ENCODE peak calls at places on chromosome 15, in nine cellular contexts. W is GM23338, R is K562, J is HepG2, I is HL-60, E is GM12878, S is A549, G is SK-N-SH, K is Panc1. Y is an unnamed sample.

GRCh38 chr15:29570121-29570930 is 251.9 kb downstream of the TJP1 start:
- DNase-seq in W (peak), R (no peak), J (no peak), I (no peak), E (no peak), S (peak), G (peak), K (no peak), Y (no peak)

GRCh38 chr15:44788748-44789147 is 52.4 kb downstream of the TRIM69 start:
- DNase-seq in W (no peak), R (no peak), J (no peak), I (no peak), E (no peak), S (no peak), G (no peak), K (no peak), Y (no peak)

GRCh38 chr15:85354432-85354831 is 26.0 kb upstream of the AKAP13 start:
- DNase-seq in W (no peak), R (no peak), J (no peak), I (no peak), E (no peak), S (no peak), G (no peak), K (no peak), Y (no peak)

GRCh38 chr15:65212097-65212496 is 824 bp upstream of the CILP start:
- DNase-seq in W (peak), R (peak), J (peak), I (peak), E (no peak), S (peak), G (peak), K (no peak), Y (no peak)

GRCh38 chr15:95557226-95558046 is 773.1 kb upstream of the NR2F2 start:
- DNase-seq in W (no peak), R (peak), J (peak), I (no peak), E (peak), S (peak), G (no peak), K (peak), Y (peak)

GRCh38 chr15:23402140-23402539 is 44.9 kb downstream of the GOLGA6L2 start:
- DNase-seq in W (no peak), R (no peak), J (no peak), I (no peak), E (no peak), S (no peak), G (no peak), K (no peak), Y (no peak)

GRCh38 chr15:80093854-80094418 is 34.5 kb downstream of the ZFAND6 start:
- DNase-seq in W (peak), R (peak), J (no peak), I (no peak), E (no peak), S (peak), G (peak), K (no peak), Y (no peak)

GRCh38 chr15:48723964-48724363 is 78.5 kb upstream of the FBN1 start:
- DNase-seq in W (no peak), R (no peak), J (no peak), I (no peak), E (no peak), S (no peak), G (no peak), K (no peak), Y (no peak)

GRCh38 chr15:94324117-94324826 is 92.9 kb downstream of the MCTP2 start:
- DNase-seq in W (peak), R (peak), J (peak), I (peak), E (peak), S (peak), G (peak), K (peak), Y (peak)

GRCh38 chr15:85379403-85380131 is 836 bp upstream of the AKAP13 start:
- DNase-seq in W (peak), R (no peak), J (no peak), I (peak), E (no peak), S (peak), G (peak), K (no peak), Y (no peak)

GRCh38 chr15:42056934-42057743 is 36.3 kb upstream of the PLA2G4E start:
- DNase-seq in W (peak), R (peak), J (peak), I (peak), E (no peak), S (peak), G (peak), K (peak), Y (peak)

GRCh38 chr15:47614341-47614740 is 103.0 kb upstream of the SEMA6D start:
- DNase-seq in W (no peak), R (no peak), J (no peak), I (no peak), E (no peak), S (no peak), G (no peak), K (no peak), Y (no peak)

GRCh38 chr15:83547168-83547567 is 100.0 kb downstream of the SH3GL3 start:
- DNase-seq in W (peak), R (no peak), J (no peak), I (no peak), E (no peak), S (no peak), G (no peak), K (no peak), Y (no peak)

GRCh38 chr15:98807262-98807661 is 158.9 kb downstream of the IGF1R start:
- DNase-seq in W (no peak), R (no peak), J (no peak), I (no peak), E (no peak), S (no peak), G (no peak), K (no peak), Y (no peak)

GRCh38 chr15:98071786-98072185 is 111.3 kb downstream of the ARRDC4 start:
- DNase-seq in W (no peak), R (no peak), J (no peak), I (no peak), E (no peak), S (no peak), G (no peak), K (no peak), Y (no peak)

GRCh38 chr15:80750591-80750990 is 28.6 kb upstream of the CEMIP start:
- DNase-seq in W (no peak), R (no peak), J (no peak), I (no peak), E (no peak), S (no peak), G (no peak), K (no peak), Y (no peak)

GRCh38 chr15:73573572-73573971 is 59.6 kb downstream of the NPTN start:
- DNase-seq in W (no peak), R (no peak), J (no peak), I (no peak), E (no peak), S (no peak), G (no peak), K (no peak), Y (no peak)

GRCh38 chr15:42581272-42581730 is 5.9 kb downstream of the STARD9 start:
- DNase-seq in W (peak), R (peak), J (peak), I (peak), E (no peak), S (peak), G (peak), K (no peak), Y (no peak)

GRCh38 chr15:60626051-60626450 is 147.1 kb upstream of the ICE2 start:
- DNase-seq in W (no peak), R (no peak), J (no peak), I (no peak), E (no peak), S (no peak), G (no peak), K (no peak), Y (no peak)

GRCh38 chr15:55587321-55588069 is 650 bp downstream of the PYGO1 start:
- DNase-seq in W (peak), R (peak), J (peak), I (peak), E (no peak), S (peak), G (peak), K (no peak), Y (no peak)

GRCh38 chr15:52193321-52193720 is 2.1 kb upstream of the GNB5 start:
- DNase-seq in W (no peak), R (no peak), J (no peak), I (no peak), E (no peak), S (no peak), G (no peak), K (no peak), Y (no peak)

GRCh38 chr15:52563499-52564060 is 5.2 kb downstream of the ARPP19 start:
- DNase-seq in W (no peak), R (no peak), J (no peak), I (no peak), E (no peak), S (no peak), G (no peak), K (no peak), Y (no peak)

GRCh38 chr15:51108933-51109550 is 14.3 kb upstream of the TNFAIP8L3 start:
- DNase-seq in W (no peak), R (no peak), J (no peak), I (no peak), E (no peak), S (no peak), G (no peak), K (no peak), Y (no peak)

GRCh38 chr15:76192715-76193114 is 118.6 kb downstream of the ETFA start:
- DNase-seq in W (no peak), R (no peak), J (no peak), I (no peak), E (no peak), S (no peak), G (no peak), K (no peak), Y (no peak)

GRCh38 chr15:56943398-56943797 is 25.0 kb downstream of the TCF12 start:
- DNase-seq in W (no peak), R (no peak), J (no peak), I (no peak), E (no peak), S (no peak), G (no peak), K (no peak), Y (no peak)

GRCh38 chr15:89772933-89773583 is 3.1 kb upstream of the MESP2 start:
- DNase-seq in W (peak), R (peak), J (peak), I (no peak), E (no peak), S (peak), G (peak), K (no peak), Y (peak)

GRCh38 chr15:70518201-70519003 is 245.0 kb downstream of the UACA start:
- DNase-seq in W (no peak), R (no peak), J (no peak), I (no peak), E (no peak), S (no peak), G (no peak), K (no peak), Y (no peak)

GRCh38 chr15:55234800-55235104 is 38.0 kb upstream of the RSL24D1 start:
- DNase-seq in W (no peak), R (no peak), J (no peak), I (no peak), E (no peak), S (no peak), G (no peak), K (no peak), Y (no peak)

GRCh38 chr15:99702895-99703602 is 30.2 kb downstream of the LYSMD4 start:
- DNase-seq in W (no peak), R (no peak), J (no peak), I (peak), E (no peak), S (no peak), G (no peak), K (no peak), Y (no peak)

GRCh38 chr15:93018574-93018973 is 70.4 kb downstream of the RGMA start:
- DNase-seq in W (peak), R (no peak), J (no peak), I (no peak), E (no peak), S (peak), G (no peak), K (no peak), Y (no peak)

GRCh38 chr15:62855085-62855476 is 187.5 kb upstream of the TPM1 start:
- DNase-seq in W (no peak), R (no peak), J (peak), I (no peak), E (no peak), S (no peak), G (no peak), K (no peak), Y (no peak)

GRCh38 chr15:54374184-54374947 is 396.1 kb downstream of the UNC13C start:
- DNase-seq in W (no peak), R (no peak), J (no peak), I (no peak), E (no peak), S (no peak), G (no peak), K (no peak), Y (no peak)

GRCh38 chr15:53323197-53323596 is 436.3 kb downstream of the WDR72 start:
- DNase-seq in W (no peak), R (no peak), J (no peak), I (no peak), E (no peak), S (no peak), G (no peak), K (no peak), Y (no peak)

GRCh38 chr15:48049736-48050135 is 71.1 kb upstream of the SLC24A5 start:
- DNase-seq in W (no peak), R (no peak), J (no peak), I (no peak), E (no peak), S (no peak), G (no peak), K (no peak), Y (no peak)

GRCh38 chr15:53072077-53072476 is 281.9 kb upstream of the ONECUT1 start:
- DNase-seq in W (peak), R (peak), J (peak), I (peak), E (no peak), S (peak), G (no peak), K (peak), Y (peak)

GRCh38 chr15:65939901-65940617 is 70.8 kb downstream of the RAB11A start:
- DNase-seq in W (no peak), R (no peak), J (no peak), I (no peak), E (no peak), S (peak), G (no peak), K (no peak), Y (no peak)

GRCh38 chr15:100878130-100878529 is 1.5 kb upstream of the ALDH1A3 start:
- DNase-seq in W (no peak), R (no peak), J (no peak), I (no peak), E (no peak), S (no peak), G (no peak), K (no peak), Y (no peak)
- TF ChIP-seq REST in W (no peak), R (no peak), J (no peak), I (no peak), E (no peak), S (no peak), G (no peak), K (no peak), Y (no peak)

GRCh38 chr15:67187351-67187854 is 67.1 kb downstream of the AAGAB start:
- DNase-seq in W (no peak), R (no peak), J (no peak), I (no peak), E (no peak), S (peak), G (peak), K (no peak), Y (no peak)

GRCh38 chr15:67186688-67187087 is 67.8 kb downstream of the AAGAB start:
- DNase-seq in W (no peak), R (no peak), J (no peak), I (no peak), E (no peak), S (no peak), G (no peak), K (no peak), Y (no peak)

GRCh38 chr15:67185621-67186225 is 68.7 kb downstream of the AAGAB start:
- DNase-seq in W (no peak), R (no peak), J (no peak), I (peak), E (peak), S (peak), G (no peak), K (no peak), Y (no peak)

GRCh38 chr15:67185051-67185450 is 69.4 kb downstream of the AAGAB start:
- DNase-seq in W (no peak), R (no peak), J (no peak), I (no peak), E (no peak), S (no peak), G (no peak), K (no peak), Y (no peak)

GRCh38 chr15:67186226-67186649 is 68.2 kb downstream of the AAGAB start:
- DNase-seq in W (no peak), R (no peak), J (no peak), I (peak), E (no peak), S (peak), G (no peak), K (no peak), Y (no peak)
- TF ChIP-seq REST in W (no peak), R (no peak), J (no peak), I (no peak), E (no peak), S (no peak), G (no peak), K (no peak), Y (no peak)

DNA sequence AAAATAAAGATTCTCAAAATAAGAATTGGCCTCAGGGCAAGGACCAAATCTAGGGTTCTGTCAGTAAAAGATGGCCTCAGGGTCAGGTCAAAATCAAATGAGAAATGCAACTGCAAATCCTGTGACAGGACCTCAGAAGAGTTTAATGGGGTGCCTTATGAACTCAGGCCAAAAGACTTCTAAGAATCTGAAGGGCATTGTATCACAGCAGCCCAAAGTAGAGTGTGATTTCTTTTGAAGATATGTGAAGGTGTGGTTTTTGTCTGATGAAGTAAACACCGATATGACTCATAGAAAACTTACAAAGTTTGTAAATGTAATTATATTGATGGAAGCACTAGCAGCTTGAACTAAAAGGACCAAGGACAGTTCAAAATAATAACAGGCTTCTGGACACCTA is 966.1 kb downstream of the AGBL1 start:
- DNase-seq in W (no peak), R (no peak), J (no peak), I (no peak), E (no peak), S (no peak), G (no peak), K (no peak), Y (no peak)
- TF ChIP-seq REST in W (no peak), R (no peak), J (no peak), I (no peak), E (no peak), S (no peak), G (no peak), K (no peak), Y (no peak)

GRCh38 chr15:61743352-61743909 is 316.8 kb downstream of the VPS13C start:
- DNase-seq in W (no peak), R (no peak), J (no peak), I (no peak), E (no peak), S (no peak), G (no peak), K (no peak), Y (no peak)
- TF ChIP-seq REST in W (no peak), R (no peak), J (no peak), I (no peak), E (no peak), S (no peak), G (no peak), K (no peak), Y (no peak)

GRCh38 chr15:40812721-40813425 is 5.6 kb upstream of the DNAJC17 start:
- DNase-seq in W (no peak), R (no peak), J (no peak), I (no peak), E (no peak), S (no peak), G (no peak), K (no peak), Y (no peak)

GRCh38 chr15:40807888-40808194 is 568 bp upstream of the DNAJC17 start:
- DNase-seq in W (no peak), R (no peak), J (no peak), I (no peak), E (no peak), S (no peak), G (no peak), K (no peak), Y (no peak)

GRCh38 chr15:40807028-40807887 is at the start of the genes DNAJC17 and ZFYVE19:
- DNase-seq in W (peak), R (peak), J (peak), I (peak), E (peak), S (peak), G (peak), K (peak), Y (peak)

GRCh38 chr15:40806672-40807027 is 239 bp upstream of the ZFYVE19 start:
- DNase-seq in W (no peak), R (no peak), J (no peak), I (no peak), E (no peak), S (no peak), G (peak), K (no peak), Y (no peak)

DNA sequence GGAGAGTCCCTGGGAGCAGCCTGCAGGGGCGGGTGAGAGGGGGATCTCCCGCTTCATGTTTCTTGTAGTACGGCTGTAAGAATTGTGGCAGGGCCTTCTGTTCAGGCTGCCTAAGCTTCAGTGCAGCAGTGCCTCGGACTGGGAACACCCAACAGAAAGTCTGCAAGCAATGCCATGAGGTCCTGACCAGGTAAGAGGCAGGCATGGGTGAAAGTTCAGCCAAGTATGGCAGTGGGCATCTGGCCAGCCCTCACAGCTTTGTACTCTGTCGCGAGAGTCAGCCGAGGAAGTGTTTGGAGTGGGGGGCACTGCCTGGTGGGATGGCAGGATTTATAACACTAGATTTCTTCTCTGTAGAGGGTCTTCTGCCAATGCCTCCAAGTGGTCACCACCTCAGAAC is 1.8 kb upstream of the DNAJC17 start:
- DNase-seq in W (no peak), R (no peak), J (no peak), I (no peak), E (no peak), S (no peak), G (no peak), K (no peak), Y (no peak)
- TF ChIP-seq REST in W (no peak), R (no peak), J (no peak), I (no peak), E (no peak), S (no peak), G (no peak), K (no peak), Y (no peak)

DNA sequence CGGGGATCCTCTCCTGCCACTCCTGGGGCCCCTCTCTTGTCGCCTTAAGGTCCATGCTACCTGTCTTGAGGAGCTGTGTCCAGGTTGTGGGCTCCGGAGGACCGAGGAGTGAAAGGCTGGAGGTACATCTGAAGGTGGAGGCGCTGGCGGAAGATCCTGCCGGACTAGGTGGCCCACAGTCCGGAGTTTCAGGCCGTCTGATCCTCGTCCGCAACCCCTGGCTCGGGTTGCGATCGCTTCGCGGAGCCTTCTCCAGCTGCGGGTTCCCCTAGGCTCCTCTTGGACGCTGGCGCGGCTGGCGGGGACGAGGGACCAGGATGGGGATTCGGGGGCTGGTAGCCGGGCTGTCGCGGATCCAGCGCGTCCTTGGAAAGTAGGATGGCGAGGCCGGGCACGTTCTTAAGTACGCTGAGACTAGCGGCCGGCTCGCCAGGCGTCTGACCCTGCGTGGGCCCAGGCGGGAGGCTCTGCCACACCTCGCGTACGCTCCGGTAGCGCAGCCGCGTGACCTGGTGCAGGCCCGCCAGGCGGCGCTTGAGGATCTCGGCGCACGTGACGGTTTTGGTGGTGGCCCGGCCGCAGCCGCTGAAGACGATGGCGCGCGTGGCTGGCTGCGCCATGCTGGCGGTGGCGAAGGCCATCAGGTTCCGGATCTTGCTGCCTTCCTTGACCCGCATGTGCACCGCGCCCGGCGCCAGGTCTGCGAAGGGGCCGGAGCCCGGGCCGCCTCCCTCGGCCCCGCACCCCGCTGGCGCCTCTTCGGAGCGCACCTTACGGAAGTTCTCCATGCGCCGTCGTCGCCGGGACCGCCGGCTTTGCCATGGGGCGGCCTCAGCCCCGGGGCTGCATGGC is 550 bp downstream of the RPP25 start:
- DNase-seq in W (peak), R (peak), J (no peak), I (peak), E (no peak), S (peak), G (peak), K (no peak), Y (no peak)
- TF ChIP-seq REST in W (no peak), R (no peak), J (no peak), I (no peak), E (no peak), S (no peak), G (no peak), K (peak), Y (no peak)